ENCODE peak calls at places on chromosomes 6 and 20, in eight cellular contexts. J, X, M, Y, V, E, D and C are unnamed samples.

GRCh38 chr6:31031095-31031494 is 20.8 kb downstream of the MUC22 start:
- DNase-seq in J (no peak), X (no peak), M (no peak), Y (no peak), V (no peak), E (no peak), D (no peak), C (no peak)

GRCh38 chr20:18267815-18268214 is 20.5 kb upstream of the ZNF133 start:
- DNase-seq in J (no peak), X (no peak), M (no peak), Y (no peak), V (no peak), E (no peak), D (no peak), C (no peak)

GRCh38 chr20:37839432-37839827 is 63.5 kb upstream of the VSTM2L start:
- DNase-seq in J (no peak), X (no peak), M (no peak), Y (no peak), V (no peak), E (no peak), D (no peak), C (no peak)

GRCh38 chr6:51466427-51466826 is 621.0 kb downstream of the PKHD1 start:
- DNase-seq in J (no peak), X (no peak), M (no peak), Y (no peak), V (no peak), E (no peak), D (no peak), C (no peak)

GRCh38 chr6:42936398-42936797 is 7.1 kb downstream of the CNPY3 start:
- DNase-seq in J (no peak), X (no peak), M (no peak), Y (no peak), V (no peak), E (no peak), D (no peak), C (no peak)

GRCh38 chr6:7050911-7051779 is 56.6 kb upstream of the RREB1 start:
- DNase-seq in J (peak; percentile 67), X (peak; percentile 97), M (peak; percentile 58), Y (no peak), V (peak; percentile 52), E (peak; percentile 67), D (peak; percentile 37), C (peak; percentile 73)

GRCh38 chr6:83536034-83536646 is 23.8 kb downstream of the PRSS35 start:
- DNase-seq in J (peak; percentile 88), X (peak; percentile 77), M (peak; percentile 21), Y (peak; percentile 28), V (peak; percentile 69), E (peak; percentile 26), D (peak; percentile 42), C (no peak)

GRCh38 chr6:48144024-48144423 is 33.0 kb upstream of the PTCHD4 start:
- DNase-seq in J (no peak), X (peak; percentile 36), M (no peak), Y (no peak), V (no peak), E (no peak), D (no peak), C (no peak)

GRCh38 chr6:41451039-41451438 is 95.1 kb upstream of the FOXP4 start:
- DNase-seq in J (no peak), X (peak; percentile 42), M (no peak), Y (no peak), V (peak; percentile 55), E (no peak), D (no peak), C (no peak)